ENCODE peak calls at places on chromosome 15, in four cellular contexts. O is Kasumi-1, R is left cardiac atrium, D is posterior cingulate gyrus. H is an unnamed sample.

GRCh38 chr15:25731411-25731810 is 131.7 kb downstream of the ATP10A start:
- DNase-seq in O (no peak), R (no peak), D (no peak), H (no peak)

GRCh38 chr15:91678003-91678402 is 175.5 kb upstream of the SLCO3A1 start:
- DNase-seq in O (no peak), R (no peak), D (no peak), H (no peak)

GRCh38 chr15:94576889-94577533 is 345.6 kb downstream of the MCTP2 start:
- DNase-seq in O (peak; percentile 64), R (peak; percentile 24), D (peak; percentile 29), H (peak; percentile 8)

GRCh38 chr15:99101501-99101900 is 3.4 kb upstream of the SYNM start:
- DNase-seq in O (no peak), R (no peak), D (no peak), H (no peak)

GRCh38 chr15:90946941-90947576 is 7.6 kb upstream of the RCCD1 start:
- DNase-seq in O (no peak), R (no peak), D (no peak), H (no peak)

GRCh38 chr15:78228356-78228996 is 5.9 kb downstream of the ACSBG1 start:
- DNase-seq in O (no peak), R (no peak), D (no peak), H (no peak)

GRCh38 chr15:52208306-52208946 is 17.2 kb upstream of the GNB5 start:
- DNase-seq in O (peak; percentile 78), R (peak; percentile 40), D (peak; percentile 61), H (peak; percentile 63)

GRCh38 chr15:51006336-51006985 is 88.2 kb downstream of the TNFAIP8L3 start:
- DNase-seq in O (no peak), R (no peak), D (no peak), H (no peak)

GRCh38 chr15:60695713-60696522 is 217.0 kb upstream of the ICE2 start:
- DNase-seq in O (no peak), R (no peak), D (no peak), H (peak; percentile 81)

GRCh38 chr15:94028809-94029208 is 202.6 kb upstream of the MCTP2 start:
- DNase-seq in O (no peak), R (no peak), D (no peak), H (no peak)

GRCh38 chr15:66634540-66634939 is 67.5 kb upstream of the SMAD6 start:
- DNase-seq in O (no peak), R (no peak), D (no peak), H (no peak)

GRCh38 chr15:47576921-47577474 is 140.3 kb upstream of the SEMA6D start:
- DNase-seq in O (no peak), R (no peak), D (no peak), H (no peak)

GRCh38 chr15:48005921-48006541 is 114.8 kb upstream of the SLC24A5 start:
- DNase-seq in O (no peak), R (no peak), D (no peak), H (no peak)

GRCh38 chr15:66820474-66821258 is 118.6 kb downstream of the SMAD6 start:
- DNase-seq in O (no peak), R (no peak), D (no peak), H (no peak)

GRCh38 chr15:44647036-44647435 is 16.4 kb downstream of the SPG11 start:
- DNase-seq in O (no peak), R (no peak), D (no peak), H (no peak)

GRCh38 chr15:50997371-50998051 is 89.0 kb downstream of the AP4E1 start:
- DNase-seq in O (no peak), R (no peak), D (no peak), H (no peak)

GRCh38 chr15:94526071-94526689 is 294.8 kb downstream of the MCTP2 start:
- DNase-seq in O (peak; percentile 31), R (no peak), D (no peak), H (no peak)

GRCh38 chr15:51114437-51115119 is 19.9 kb upstream of the TNFAIP8L3 start:
- DNase-seq in O (no peak), R (no peak), D (no peak), H (no peak)

GRCh38 chr15:20357139-20358065 is 184.2 kb downstream of the GOLGA6L6 start:
- DNase-seq in O (no peak), R (peak; percentile 26), D (no peak), H (no peak)

GRCh38 chr15:32790352-32790999 is 72.7 kb downstream of the GREM1 start:
- DNase-seq in O (no peak), R (no peak), D (no peak), H (no peak)

GRCh38 chr15:74405823-74406222 is 27.9 kb downstream of the SEMA7A start:
- DNase-seq in O (no peak), R (no peak), D (no peak), H (no peak)